ENCODE peak calls at places on chromosomes 13 and 19, in eight cellular contexts. E, K, V, Z, O, Y, J and B are unnamed samples.

GRCh38 chr19:56167064-56167578 is 8.7 kb upstream of the GALP start:
- DNase-seq in Z (no peak), V (no peak), J (no peak), K (no peak), E (no peak), O (no peak), Y (no peak), B (no peak)

GRCh38 chr19:46624958-46625661 is at the start of gene PTGIR:
- DNase-seq in K (no peak), E (no peak), O (no peak), J (no peak), Z (no peak), V (peak; percentile 88), Y (no peak), B (no peak)

GRCh38 chr19:52170304-52170703 is 1.1 kb downstream of the ZNF836 start:
- DNase-seq in K (no peak), J (no peak), Y (no peak), O (no peak), E (no peak), Z (no peak), V (peak; percentile 3), B (no peak)

GRCh38 chr13:92967923-92968322 is 258.7 kb upstream of the GPC6 start:
- DNase-seq in Z (no peak), Y (no peak), E (no peak), O (no peak), K (no peak), J (no peak), V (peak; percentile 6), B (no peak)

GRCh38 chr19:17703823-17704463 is 15.3 kb upstream of the MAP1S start:
- DNase-seq in E (no peak), Y (peak; percentile 82), J (peak; percentile 52), O (peak; percentile 40), V (peak; percentile 26), Z (no peak), K (no peak), B (no peak)

GRCh38 chr19:39177110-39177699 is 19.6 kb upstream of the NCCRP1 start:
- DNase-seq in Z (no peak), K (no peak), V (no peak), J (no peak), Y (no peak), E (no peak), O (no peak), B (no peak)

GRCh38 chr13:73729046-73729445 is 405.2 kb downstream of the KLF12 start:
- DNase-seq in E (no peak), V (no peak), J (no peak), Z (no peak), K (no peak), O (no peak), Y (no peak), B (no peak)

GRCh38 chr13:31213681-31214289 is 14.0 kb downstream of the B3GLCT start:
- DNase-seq in E (no peak), Z (no peak), J (no peak), V (peak; percentile 4), K (no peak), Y (no peak), O (no peak), B (no peak)

GRCh38 chr13:62205273-62205672 is 789.6 kb upstream of the PCDH20 start:
- DNase-seq in Z (no peak), E (no peak), Y (no peak), J (no peak), O (no peak), V (no peak), K (no peak), B (no peak)

GRCh38 chr13:24727731-24728601 is 36.0 kb upstream of the RNF17 start:
- DNase-seq in K (peak; percentile 76), V (peak; percentile 75), O (peak; percentile 43), E (peak; percentile 9), Z (peak; percentile 9), Y (peak; percentile 81), J (peak; percentile 55), B (peak; percentile 74)

GRCh38 chr13:35475960-35476943 is at the start of gene MAB21L1:
- DNase-seq in J (no peak), Z (no peak), V (peak; percentile 95), O (no peak), Y (no peak), K (no peak), E (peak; percentile 58), B (peak; percentile 36)

GRCh38 chr19:3374369-3375112 is 8.2 kb downstream of the NFIC start:
- DNase-seq in E (no peak), O (no peak), K (no peak), J (no peak), Z (no peak), V (no peak), Y (no peak), B (no peak)

GRCh38 chr19:38848299-38849146 is 1.3 kb downstream of the HNRNPL start:
- DNase-seq in K (no peak), Y (no peak), E (no peak), V (no peak), J (no peak), Z (no peak), O (no peak), B (no peak)

GRCh38 chr19:32404939-32405430 is 585 bp upstream of the DPY19L3 start:
- DNase-seq in Y (no peak), V (no peak), O (peak; percentile 7), E (no peak), Z (no peak), J (no peak), K (no peak), B (no peak)

GRCh38 chr13:66425741-66426140 is 804.4 kb downstream of the PCDH9 start:
- DNase-seq in Z (no peak), J (no peak), Y (no peak), K (peak; percentile 46), O (no peak), V (peak; percentile 27), E (no peak), B (no peak)

GRCh38 chr13:89862691-89863036 is 1484.8 kb upstream of the MIR17HG start:
- DNase-seq in Z (no peak), J (no peak), K (no peak), V (no peak), E (no peak), O (no peak), Y (no peak), B (no peak)

GRCh38 chr13:21420706-21421105 is 38.4 kb downstream of the ZDHHC20 start:
- DNase-seq in V (no peak), K (no peak), O (no peak), E (no peak), Z (no peak), Y (no peak), J (no peak), B (no peak)

GRCh38 chr13:23995283-23996073 is 98.2 kb upstream of the C1QTNF9B start:
- DNase-seq in Y (no peak), Z (no peak), V (no peak), O (no peak), E (no peak), K (no peak), J (no peak), B (no peak)

GRCh38 chr19:43699506-43700367 is 16.1 kb upstream of the IRGC start:
- DNase-seq in J (no peak), Y (peak; percentile 85), Z (no peak), K (no peak), O (no peak), E (no peak), V (peak; percentile 54), B (no peak)